ENCODE peak calls at places on chromosomes 1 and 21, in ten cellular contexts. R, C, Z, A, B, O, Y, Q, T and U are unnamed samples.

GRCh38 chr1:236159704-236160539 is 17.6 kb downstream of the GPR137B start:
- DNase-seq in A (no peak), T (peak; percentile 75), B (no peak), O (no peak), Y (no peak), Z (no peak), R (no peak), Q (no peak), C (no peak), U (no peak)

GRCh38 chr21:28944296-28944695 is 48.4 kb downstream of the LTN1 start:
- DNase-seq in R (peak; percentile 10), Y (peak; percentile 37), T (no peak), Z (peak; percentile 29), A (no peak), C (no peak), Q (no peak), O (no peak), B (no peak), U (no peak)

GRCh38 chr1:181603735-181604410 is 120.6 kb downstream of the CACNA1E start:
- DNase-seq in O (no peak), A (no peak), R (no peak), C (no peak), Y (no peak), T (no peak), Z (no peak), Q (no peak), B (no peak), U (peak; percentile 7)

GRCh38 chr1:12477936-12478611 is 139.9 kb downstream of the DHRS3 start:
- DNase-seq in Z (peak; percentile 93), O (peak; percentile 78), A (peak; percentile 88), B (peak; percentile 100), C (peak; percentile 53), Q (peak; percentile 91), R (peak; percentile 90), Y (no peak), T (peak; percentile 51), U (peak; percentile 93)

GRCh38 chr1:11729498-11730428 is 6.2 kb upstream of the AGTRAP start:
- DNase-seq in C (no peak), O (no peak), Q (no peak), Z (no peak), R (no peak), T (no peak), Y (no peak), A (no peak), B (no peak), U (peak; percentile 41)

GRCh38 chr1:41662061-41662655 is 177.7 kb upstream of the EDN2 start:
- DNase-seq in R (peak; percentile 95), C (peak; percentile 81), A (peak; percentile 48), O (peak; percentile 68), T (peak; percentile 32), Z (peak; percentile 64), Q (peak; percentile 64), Y (peak; percentile 42), B (peak; percentile 55), U (peak; percentile 57)

GRCh38 chr1:48555271-48555670 is 83.3 kb upstream of the SPATA6 start:
- DNase-seq in C (no peak), A (no peak), B (no peak), R (no peak), Y (no peak), Z (no peak), Q (no peak), T (no peak), O (no peak), U (no peak)

GRCh38 chr1:86380257-86380861 is 15.8 kb downstream of the ODF2L start:
- DNase-seq in O (no peak), A (peak; percentile 75), Q (no peak), Y (peak; percentile 60), T (no peak), C (no peak), B (peak; percentile 37), R (peak; percentile 62), Z (peak; percentile 72), U (no peak)

GRCh38 chr1:41435570-41436178 is 48.8 kb downstream of the EDN2 start:
- DNase-seq in O (no peak), Z (no peak), T (no peak), R (no peak), B (peak; percentile 69), C (no peak), A (no peak), Y (no peak), Q (peak; percentile 15), U (no peak)

GRCh38 chr1:43349594-43350306 is 9.0 kb upstream of the CDC20 start:
- DNase-seq in Q (no peak), R (no peak), T (no peak), O (no peak), C (no peak), A (peak; percentile 69), Y (no peak), B (peak; percentile 56), Z (no peak), U (peak; percentile 31)

GRCh38 chr1:32989160-32989894 is 24.7 kb upstream of the RNF19B start:
- DNase-seq in O (peak; percentile 82), A (peak; percentile 95), Y (no peak), B (peak; percentile 98), T (no peak), C (no peak), Q (peak; percentile 60), Z (peak; percentile 93), R (peak; percentile 86), U (peak; percentile 52)

GRCh38 chr1:194447635-194448034 is 1261.2 kb upstream of the B3GALT2 start:
- DNase-seq in Y (no peak), Z (peak; percentile 36), R (no peak), O (no peak), A (no peak), B (no peak), T (no peak), C (no peak), Q (no peak), U (no peak)

GRCh38 chr21:16305686-16306085 is 575.9 kb downstream of the USP25 start:
- DNase-seq in B (peak; percentile 18), Q (no peak), T (no peak), A (no peak), Y (peak; percentile 54), O (no peak), R (peak; percentile 7), Z (no peak), C (no peak), U (no peak)

GRCh38 chr1:1297802-1298424 is 9.8 kb downstream of the ACAP3 start:
- DNase-seq in Q (no peak), B (no peak), T (no peak), O (no peak), A (no peak), C (no peak), R (no peak), Y (no peak), Z (no peak), U (no peak)

GRCh38 chr21:45639206-45640000 is 4.1 kb upstream of the PCBP3 start:
- DNase-seq in A (peak; percentile 16), Y (no peak), Z (no peak), C (no peak), R (no peak), O (no peak), B (no peak), Q (no peak), T (no peak), U (no peak)

GRCh38 chr1:109802136-109802900 is 38.6 kb upstream of the EPS8L3 start:
- DNase-seq in Q (no peak), C (peak; percentile 81), R (no peak), O (no peak), A (no peak), B (no peak), Y (no peak), T (no peak), Z (no peak), U (no peak)

GRCh38 chr1:209250970-209251636 is 332.4 kb upstream of the CAMK1G start:
- DNase-seq in C (no peak), B (no peak), R (no peak), A (no peak), Y (no peak), O (no peak), Z (no peak), Q (peak; percentile 17), T (no peak), U (no peak)

GRCh38 chr1:1046243-1046642 is 26.3 kb downstream of the AGRN start:
- DNase-seq in Z (no peak), B (no peak), O (no peak), A (no peak), T (no peak), R (no peak), C (no peak), Y (no peak), Q (no peak), U (no peak)

GRCh38 chr1:89975540-89976125 is 19.3 kb upstream of the ZNF326 start:
- DNase-seq in T (no peak), A (no peak), O (no peak), Q (no peak), Z (peak; percentile 27), B (no peak), R (no peak), C (no peak), Y (no peak), U (no peak)

GRCh38 chr1:193339396-193339795 is 153.0 kb upstream of the B3GALT2 start:
- DNase-seq in B (no peak), O (no peak), R (no peak), Q (no peak), T (peak; percentile 77), Y (no peak), A (no peak), C (no peak), Z (no peak), U (no peak)

GRCh38 chr1:156656779-156657160 is 14.9 kb downstream of the BCAN start:
- DNase-seq in Z (no peak), A (peak; percentile 26), Q (no peak), R (peak; percentile 34), B (no peak), O (no peak), T (no peak), Y (no peak), C (no peak), U (no peak)

GRCh38 chr1:202580604-202581003 is 129.7 kb downstream of the SYT2 start:
- DNase-seq in C (no peak), Y (no peak), Q (no peak), A (no peak), Z (no peak), O (no peak), T (no peak), B (no peak), R (no peak), U (no peak)

GRCh38 chr21:34812510-34813265 is 143.9 kb downstream of the CLIC6 start:
- DNase-seq in Z (peak; percentile 80), Q (no peak), Y (no peak), A (peak; percentile 96), R (peak; percentile 54), O (no peak), C (no peak), B (peak; percentile 89), T (no peak), U (no peak)

GRCh38 chr1:184943998-184944397 is 30.3 kb downstream of the NIBAN1 start:
- DNase-seq in R (no peak), Z (no peak), O (no peak), C (no peak), B (no peak), Q (no peak), A (no peak), T (no peak), Y (no peak), U (no peak)

GRCh38 chr1:199033709-199034108 is 394.9 kb downstream of the PTPRC start:
- DNase-seq in C (no peak), R (no peak), Y (no peak), Q (no peak), T (no peak), A (no peak), B (no peak), O (no peak), Z (no peak), U (no peak)

GRCh38 chr1:109781807-109782206 is 18.1 kb upstream of the EPS8L3 start:
- DNase-seq in Z (no peak), Q (no peak), O (no peak), A (peak; percentile 14), R (no peak), T (no peak), B (no peak), Y (no peak), C (no peak), U (no peak)

GRCh38 chr1:204018460-204018859 is 54.5 kb upstream of the SOX13 start:
- DNase-seq in C (no peak), Z (no peak), O (no peak), Q (no peak), A (no peak), R (no peak), B (no peak), Y (no peak), T (no peak), U (no peak)

GRCh38 chr21:34544032-34544496 is 32.1 kb upstream of the KCNE1 start:
- DNase-seq in B (peak; percentile 82), Z (peak; percentile 75), Q (peak; percentile 85), Y (no peak), A (peak; percentile 78), O (peak; percentile 86), C (peak; percentile 43), R (peak; percentile 61), T (no peak), U (peak; percentile 94)